ENCODE peak calls at places on chromosome 2, in five cellular contexts. Q is astrocyte; Y is CD4-positive, alpha-beta T cell; U is NCI-H1694; E is kidney tubule cell. F is an unnamed sample.

GRCh38 chr2:171469176-171469575 is 35.1 kb downstream of the DCAF17 start:
- DNase-seq in Q (peak; percentile 27), Y (no peak), U (no peak), E (peak; percentile 13), F (no peak)

GRCh38 chr2:230052299-230052698 is 16.4 kb downstream of the SLC16A14 start:
- DNase-seq in Q (no peak), Y (no peak), U (no peak), E (peak; percentile 31), F (no peak)

GRCh38 chr2:39306626-39307025 is 62.9 kb upstream of the CDKL4 start:
- DNase-seq in Q (no peak), Y (no peak), U (no peak), E (no peak), F (peak; percentile 33)

GRCh38 chr2:217835931-217836881 is 166.6 kb downstream of the TNS1 start:
- DNase-seq in Q (peak; percentile 86), Y (no peak), U (no peak), E (peak; percentile 25), F (no peak)

GRCh38 chr2:95354469-95354901 is 48.0 kb upstream of the FAHD2A start:
- DNase-seq in Q (no peak), Y (no peak), U (no peak), E (no peak), F (no peak)

GRCh38 chr2:43818761-43819160 is 19.9 kb downstream of the ABCG5 start:
- DNase-seq in Q (peak; percentile 47), Y (no peak), U (no peak), E (peak; percentile 52), F (no peak)

GRCh38 chr2:234289789-234290188 is 207.1 kb downstream of the ARL4C start:
- DNase-seq in Q (peak; percentile 79), Y (peak; percentile 39), U (no peak), E (peak; percentile 86), F (no peak)

GRCh38 chr2:43636616-43637015 is 444 bp upstream of the PLEKHH2 start:
- DNase-seq in Q (no peak), Y (peak; percentile 5), U (no peak), E (no peak), F (no peak)

GRCh38 chr2:219042750-219043149 is 1.4 kb upstream of the CFAP65 start:
- DNase-seq in Q (no peak), Y (no peak), U (no peak), E (no peak), F (no peak)

GRCh38 chr2:37456479-37456878 is 112.0 kb downstream of the QPCT start:
- DNase-seq in Q (no peak), Y (peak; percentile 21), U (no peak), E (no peak), F (no peak)

GRCh38 chr2:68172990-68173715 is 15.5 kb downstream of the PNO1 start:
- DNase-seq in Q (no peak), Y (no peak), U (no peak), E (peak; percentile 22), F (no peak)

GRCh38 chr2:69083126-69083733 is 70.3 kb downstream of the ANTXR1 start:
- DNase-seq in Q (no peak), Y (no peak), U (no peak), E (peak; percentile 35), F (no peak)

GRCh38 chr2:129805889-129806288 is 173.6 kb upstream of the RAB6C start:
- DNase-seq in Q (no peak), Y (no peak), U (no peak), E (no peak), F (no peak)

GRCh38 chr2:178804791-178805190 is 2.4 kb downstream of the TTN start:
- DNase-seq in Q (no peak), Y (no peak), U (no peak), E (peak; percentile 44), F (peak; percentile 8)

GRCh38 chr2:109143214-109144187 is 14.5 kb downstream of the SH3RF3 start:
- DNase-seq in Q (no peak), Y (peak; percentile 55), U (no peak), E (no peak), F (no peak)

GRCh38 chr2:9547272-9547991 is 8.2 kb downstream of the ADAM17 start:
- DNase-seq in Q (peak; percentile 46), Y (no peak), U (no peak), E (no peak), F (no peak)

GRCh38 chr2:31137211-31138036 is 816 bp downstream of the GALNT14 start:
- DNase-seq in Q (no peak), Y (no peak), U (peak; percentile 40), E (peak; percentile 62), F (no peak)

GRCh38 chr2:240556553-240557100 is 1.2 kb downstream of the ANKMY1 start:
- DNase-seq in Q (no peak), Y (peak; percentile 70), U (peak; percentile 13), E (peak; percentile 69), F (peak; percentile 36)

GRCh38 chr2:207813942-207814341 is 44.2 kb upstream of the FZD5 start:
- DNase-seq in Q (no peak), Y (no peak), U (no peak), E (no peak), F (peak; percentile 79)

GRCh38 chr2:137168564-137168963 is 403.2 kb downstream of the THSD7B start:
- DNase-seq in Q (peak; percentile 10), Y (no peak), U (no peak), E (peak; percentile 17), F (no peak)

GRCh38 chr2:109282865-109283264 is 153.9 kb downstream of the SH3RF3 start:
- DNase-seq in Q (no peak), Y (no peak), U (no peak), E (no peak), F (no peak)

GRCh38 chr2:108918156-108918845 is 70.7 kb downstream of the EDAR start:
- DNase-seq in Q (no peak), Y (no peak), U (no peak), E (no peak), F (no peak)

GRCh38 chr2:12762976-12763375 is 46.2 kb downstream of the TRIB2 start:
- DNase-seq in Q (peak; percentile 80), Y (no peak), U (no peak), E (no peak), F (no peak)

GRCh38 chr2:239328306-239329191 is 72.3 kb downstream of the HDAC4 start:
- DNase-seq in Q (peak; percentile 93), Y (no peak), U (no peak), E (peak; percentile 2), F (no peak)

GRCh38 chr2:45856391-45857055 is 205.0 kb downstream of the PRKCE start:
- DNase-seq in Q (no peak), Y (no peak), U (no peak), E (no peak), F (no peak)

GRCh38 chr2:74498500-74499268 is 719 bp downstream of the LBX2 start:
- DNase-seq in Q (no peak), Y (no peak), U (no peak), E (peak; percentile 57), F (no peak)

GRCh38 chr2:228654707-228655106 is 473.2 kb upstream of the SPHKAP start:
- DNase-seq in Q (no peak), Y (no peak), U (no peak), E (peak; percentile 79), F (no peak)

GRCh38 chr2:210617732-210618330 is 61.4 kb downstream of the CPS1 start:
- DNase-seq in Q (peak; percentile 27), Y (no peak), U (peak; percentile 96), E (peak; percentile 56), F (peak; percentile 74)

GRCh38 chr2:219368690-219369108 is 19.0 kb downstream of the DNPEP start:
- DNase-seq in Q (peak; percentile 95), Y (no peak), U (no peak), E (no peak), F (no peak)

GRCh38 chr2:181823405-181823804 is 68.1 kb upstream of the ITPRID2 start:
- DNase-seq in Q (no peak), Y (no peak), U (no peak), E (peak; percentile 3), F (no peak)

F was measured in cerebellar cortex.